ENCODE peak calls at places on chromosomes 2 and 18, in ten cellular contexts. B is OCI-LY7; Z is adrenal gland; H is colonic mucosa; E is effector memory CD4-positive, alpha-beta T cell; Q is lower lobe of right lung; K is right atrium auricular region; I is GM23338; P is GM12878; X is uterus. N is an unnamed sample.

GRCh38 chr2:714005-714741 is 37.0 kb upstream of the TMEM18 start:
- DNase-seq in B (peak), Q (no peak), X (no peak), Z (peak), K (no peak), E (no peak), H (peak), I (peak), P (peak), N (no peak)

GRCh38 chr2:66271777-66272176 is 163.1 kb upstream of the MEIS1 start:
- DNase-seq in K (no peak), E (no peak), B (no peak), Q (no peak), X (no peak), H (no peak), P (no peak), Z (no peak), I (no peak), N (no peak)

GRCh38 chr18:45285251-45285650 is 330.0 kb upstream of the SLC14A2 start:
- DNase-seq in Z (no peak), X (no peak), H (no peak), P (no peak), B (no peak), I (no peak), Q (no peak), K (no peak), E (no peak), N (no peak)

GRCh38 chr18:35345950-35346349 is 1.7 kb upstream of the ZNF24 start:
- DNase-seq in I (no peak), H (no peak), Z (no peak), P (no peak), X (no peak), K (no peak), B (no peak), E (no peak), Q (no peak), N (no peak)

GRCh38 chr2:73268831-73269685 is 15.2 kb downstream of the FBXO41 start:
- DNase-seq in X (no peak), B (peak), E (peak), P (no peak), K (no peak), H (peak), Q (no peak), I (peak), Z (no peak), N (no peak)

GRCh38 chr2:138787053-138787666 is 7.0 kb upstream of the NXPH2 start:
- DNase-seq in K (no peak), P (no peak), Z (no peak), I (peak), H (no peak), Q (no peak), B (peak), E (no peak), X (no peak), N (no peak)

GRCh38 chr18:70072678-70073077 is 125.0 kb upstream of the CD226 start:
- DNase-seq in Z (no peak), X (no peak), K (no peak), P (no peak), E (no peak), Q (no peak), H (no peak), I (no peak), B (no peak), N (no peak)

GRCh38 chr2:37526323-37526722 is 145.1 kb downstream of the CDC42EP3 start:
- DNase-seq in H (no peak), Q (no peak), X (no peak), P (no peak), Z (no peak), E (no peak), K (no peak), I (no peak), B (peak), N (no peak)

GRCh38 chr18:44309185-44309584 is 371.5 kb upstream of the SETBP1 start:
- DNase-seq in B (no peak), E (no peak), Z (no peak), K (no peak), H (no peak), I (no peak), Q (no peak), X (no peak), P (no peak), N (peak)

GRCh38 chr18:68662779-68663178 is 52.1 kb downstream of the TMX3 start:
- DNase-seq in P (no peak), I (peak), X (no peak), E (no peak), Q (no peak), K (no peak), H (no peak), Z (no peak), B (no peak), N (peak)

GRCh38 chr2:233221378-233222063 is 30.0 kb upstream of the ATG16L1 start:
- DNase-seq in I (no peak), P (no peak), Q (no peak), H (no peak), B (no peak), K (no peak), X (no peak), E (no peak), Z (no peak), N (no peak)

GRCh38 chr18:33755918-33756590 is 178.0 kb downstream of the ASXL3 start:
- DNase-seq in Z (peak), B (no peak), E (no peak), X (no peak), H (peak), P (no peak), I (no peak), K (peak), Q (no peak), N (peak)

GRCh38 chr2:96537066-96537733 is 648 bp downstream of the ARID5A start:
- DNase-seq in B (peak), I (peak), X (no peak), Q (peak), K (peak), H (peak), P (peak), Z (peak), E (peak), N (no peak)

GRCh38 chr2:194867328-194867727 is 789.7 kb upstream of the SLC39A10 start:
- DNase-seq in E (no peak), I (peak), Z (peak), H (no peak), K (no peak), P (no peak), B (peak), X (no peak), Q (no peak), N (no peak)

GRCh38 chr2:84257871-84258270 is 201.2 kb downstream of the SUCLG1 start:
- DNase-seq in Q (no peak), X (no peak), P (no peak), I (peak), Z (no peak), E (no peak), B (no peak), K (no peak), H (no peak), N (no peak)

GRCh38 chr18:30334781-30335180 is 707.8 kb downstream of the DSC3 start:
- DNase-seq in Q (no peak), X (no peak), K (no peak), Z (no peak), B (no peak), P (no peak), H (no peak), I (no peak), E (no peak), N (no peak)

GRCh38 chr2:86225581-86225980 is 26.3 kb downstream of the MRPL35 start:
- DNase-seq in H (no peak), K (peak), E (no peak), Z (peak), P (peak), X (peak), B (peak), I (no peak), Q (no peak), N (no peak)

GRCh38 chr2:185502351-185502750 is 236.3 kb upstream of the FSIP2 start:
- DNase-seq in H (no peak), E (no peak), I (no peak), Z (no peak), X (no peak), P (no peak), K (no peak), B (no peak), Q (no peak), N (no peak)

GRCh38 chr18:10942998-10943397 is 206.4 kb downstream of the PIEZO2 start:
- DNase-seq in X (no peak), B (no peak), Q (no peak), K (no peak), H (no peak), P (no peak), I (no peak), E (no peak), Z (no peak), N (no peak)

GRCh38 chr18:10935588-10935987 is 213.8 kb downstream of the PIEZO2 start:
- DNase-seq in I (no peak), K (no peak), P (no peak), H (no peak), Q (no peak), X (no peak), E (no peak), Z (no peak), B (no peak), N (no peak)

GRCh38 chr18:10938241-10938640 is 211.1 kb downstream of the PIEZO2 start:
- DNase-seq in Z (no peak), X (no peak), B (no peak), Q (no peak), K (no peak), H (no peak), I (no peak), P (no peak), E (no peak), N (no peak)

GRCh38 chr18:10936211-10937053 is 212.9 kb downstream of the PIEZO2 start:
- DNase-seq in Z (no peak), P (no peak), Q (no peak), I (no peak), B (no peak), K (no peak), E (no peak), H (no peak), X (no peak), N (no peak)

DNA sequence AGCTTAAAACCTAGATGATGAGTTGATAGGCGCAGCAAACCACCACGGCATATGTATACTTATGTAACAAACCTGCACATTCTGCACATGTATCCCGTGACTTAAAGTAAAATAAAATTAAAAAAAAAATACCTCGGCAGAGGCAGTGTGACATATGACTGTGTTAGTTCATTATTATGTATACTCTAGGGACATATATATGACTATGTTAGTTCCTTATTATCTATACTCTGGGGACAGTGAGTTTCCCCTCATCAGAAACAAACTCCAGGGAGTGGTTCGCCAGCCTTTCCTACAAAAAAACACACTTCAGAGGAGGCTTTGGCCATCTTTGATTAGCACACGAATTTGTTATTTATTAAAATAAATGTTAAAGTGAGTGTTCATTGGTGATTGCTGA is 209.5 kb downstream of the PIEZO2 start:
- DNase-seq in H (no peak), Z (no peak), P (no peak), E (no peak), B (no peak), Q (no peak), K (no peak), X (no peak), I (no peak), N (no peak)
- H3K4me3 ChIP-seq in H (no peak), Z (no peak), P (no peak), E (no peak), B (no peak), Q (no peak), K (no peak), X (no peak), I (no peak), N (no peak)

GRCh38 chr2:216215991-216216390 is 106.8 kb downstream of the XRCC5 start:
- DNase-seq in Q (no peak), I (peak), K (no peak), P (no peak), B (peak), Z (no peak), E (no peak), X (no peak), H (no peak), N (no peak)

GRCh38 chr2:216216951-216217903 is 108.1 kb downstream of the XRCC5 start:
- DNase-seq in H (no peak), P (no peak), X (no peak), Z (no peak), K (no peak), I (no peak), E (no peak), Q (no peak), B (peak), N (no peak)

GRCh38 chr2:216220976-216221375 is 111.8 kb downstream of the XRCC5 start:
- DNase-seq in X (no peak), P (no peak), Q (no peak), I (no peak), K (no peak), E (no peak), H (no peak), B (no peak), Z (no peak), N (no peak)

GRCh38 chr2:216219866-216220265 is 110.7 kb downstream of the XRCC5 start:
- DNase-seq in B (no peak), X (no peak), Z (no peak), Q (no peak), P (no peak), K (no peak), H (no peak), I (no peak), E (no peak), N (no peak)

GRCh38 chr2:216217904-216218260 is 108.7 kb downstream of the XRCC5 start:
- DNase-seq in B (no peak), Z (no peak), H (no peak), P (no peak), X (no peak), Q (no peak), E (no peak), I (no peak), K (no peak), N (no peak)
- H3K4me3 ChIP-seq in B (no peak), Z (no peak), H (no peak), P (peak), X (no peak), Q (no peak), E (no peak), I (no peak), K (no peak), N (no peak)

DNA sequence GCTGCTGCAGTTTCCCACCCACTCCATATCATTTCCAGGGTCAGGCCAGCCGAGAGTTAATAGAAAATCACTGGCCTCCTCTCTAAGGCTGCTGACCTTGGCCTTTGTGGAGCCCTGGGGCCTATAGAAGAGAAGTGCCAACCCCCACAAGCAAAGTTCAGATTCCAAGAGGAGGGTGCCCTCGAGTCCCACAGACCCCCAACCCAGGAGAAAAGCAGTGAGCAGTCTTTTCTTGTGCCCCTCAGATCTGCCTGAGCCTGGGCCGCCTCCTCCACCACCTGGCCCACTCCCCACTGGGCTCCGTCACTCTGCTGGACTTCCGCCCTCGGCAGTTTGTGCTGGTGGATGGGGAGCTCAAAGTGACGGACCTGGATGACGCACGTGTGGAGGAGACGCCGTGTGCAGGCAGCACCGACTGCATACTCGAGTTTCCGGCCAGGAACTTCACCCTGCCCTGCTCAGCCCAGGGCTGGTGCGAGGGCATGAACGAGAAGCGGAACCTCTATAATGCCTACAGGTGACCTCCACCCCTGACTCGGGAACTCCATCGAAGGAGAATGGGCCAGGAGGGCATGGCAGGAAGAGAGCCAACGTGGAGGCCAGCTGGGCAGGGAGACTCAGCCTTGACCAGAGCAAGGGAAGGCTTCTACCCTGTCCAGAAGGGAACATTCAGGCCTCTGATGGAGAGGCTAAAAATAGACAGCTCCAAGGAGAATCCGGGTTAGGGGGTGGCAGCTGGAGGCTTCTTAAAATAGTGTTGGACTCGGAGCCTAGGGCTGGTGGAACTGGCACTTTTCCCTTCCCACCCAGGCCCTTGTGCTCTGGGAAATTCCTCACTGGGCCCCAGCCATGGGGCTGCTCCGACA is 6.2 kb downstream of the PKDCC start:
- DNase-seq in E (no peak), Q (no peak), B (no peak), X (peak), I (no peak), P (no peak), H (peak), K (no peak), Z (peak), N (no peak)
- H3K4me3 ChIP-seq in E (no peak), Q (no peak), B (no peak), X (no peak), I (no peak), P (no peak), H (no peak), K (peak), Z (no peak), N (no peak)

GRCh38 chr2:218091743-218092142 is 22.7 kb downstream of the RUFY4 start:
- DNase-seq in B (no peak), Q (peak), X (no peak), H (no peak), K (no peak), Z (no peak), P (no peak), I (no peak), E (no peak), N (no peak)
- H3K4me3 ChIP-seq in B (no peak), Q (no peak), X (no peak), H (no peak), K (no peak), Z (no peak), P (no peak), I (no peak), E (no peak), N (no peak)

GRCh38 chr2:173264152-173264551 is 90.5 kb upstream of the CDCA7 start:
- DNase-seq in K (no peak), Q (no peak), B (no peak), H (no peak), Z (no peak), E (no peak), I (no peak), P (no peak), X (no peak), N (no peak)

DNA sequence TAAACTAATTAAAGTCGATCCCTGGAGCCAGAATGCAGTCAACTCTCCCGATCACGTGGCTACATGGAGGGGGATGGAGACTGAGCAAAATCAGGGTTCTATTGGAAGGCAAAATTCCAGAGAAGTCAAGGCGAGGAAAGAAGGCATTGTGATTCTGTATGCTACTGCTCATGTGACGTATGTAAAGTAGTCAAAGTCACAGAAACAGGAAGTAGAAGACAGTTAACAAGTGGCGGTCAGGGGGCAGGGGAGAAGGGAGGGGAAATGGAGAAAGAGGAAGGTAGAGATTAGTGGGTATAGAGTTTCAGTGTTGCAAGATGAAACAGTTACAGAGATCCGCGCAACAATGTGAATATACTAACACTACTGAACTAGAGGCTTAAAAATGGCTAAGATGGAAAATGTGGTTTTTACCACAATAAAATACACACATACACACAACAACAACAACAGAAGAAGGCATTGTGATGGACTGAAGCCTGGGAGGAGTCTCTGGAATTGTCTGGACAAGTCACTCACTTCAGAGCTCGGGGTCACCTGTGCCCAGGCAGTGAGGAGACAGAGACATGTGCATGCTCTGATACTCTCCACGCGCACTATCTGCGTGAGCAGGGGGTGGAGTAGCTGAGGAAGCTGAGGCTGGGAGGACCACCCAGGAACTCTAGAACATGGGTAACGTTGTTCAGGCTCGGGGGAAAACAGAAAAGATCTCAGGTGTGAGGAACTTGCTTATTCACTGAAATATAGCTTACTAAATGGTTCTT is 89.9 kb upstream of the CDCA7 start:
- DNase-seq in E (no peak), Q (peak), I (peak), H (no peak), P (peak), K (no peak), X (no peak), Z (peak), B (peak), N (no peak)
- H3K4me3 ChIP-seq in E (peak), Q (no peak), I (no peak), H (no peak), P (no peak), K (no peak), X (no peak), Z (no peak), B (peak), N (no peak)

DNA sequence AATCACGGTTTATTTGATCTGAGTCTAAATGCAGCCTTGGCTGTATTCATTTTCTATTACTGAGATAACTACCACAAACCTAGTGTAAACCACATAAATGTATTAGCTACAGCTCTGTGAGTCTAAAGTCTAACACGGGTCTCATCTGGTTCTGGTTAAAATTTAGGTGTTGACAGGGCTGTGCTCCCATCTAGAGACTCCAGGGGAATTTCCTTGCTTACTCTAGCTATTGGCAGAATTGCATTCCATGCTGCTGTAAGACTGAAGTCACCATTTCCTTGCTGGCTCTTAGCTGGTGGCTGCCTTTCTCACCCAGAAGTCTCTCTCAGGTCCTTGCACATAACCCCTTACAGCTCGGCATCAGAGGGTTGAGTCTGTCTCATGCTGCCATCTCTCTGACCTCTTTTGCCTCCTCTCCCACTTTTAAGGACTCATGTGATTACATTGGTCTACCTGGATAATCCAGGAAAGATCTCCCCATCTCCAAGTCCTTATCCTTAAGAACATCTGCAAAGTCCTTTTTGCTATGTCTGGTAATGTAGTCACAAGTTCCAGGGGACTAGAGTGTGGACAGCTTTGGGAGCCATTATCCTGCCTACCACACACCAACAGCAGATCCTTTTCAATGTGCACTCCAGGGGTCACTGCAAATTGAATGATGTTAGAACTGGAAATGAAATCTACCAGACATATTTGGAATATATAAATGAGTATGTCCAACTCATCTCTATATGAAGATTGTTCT is 207.0 kb upstream of the AGAP1 start:
- DNase-seq in H (no peak), X (no peak), B (no peak), Q (no peak), I (no peak), Z (no peak), P (no peak), K (no peak), E (no peak), N (no peak)
- H3K4me3 ChIP-seq in H (no peak), X (no peak), B (no peak), Q (no peak), I (no peak), Z (no peak), P (no peak), K (no peak), E (no peak), N (no peak)